ENCODE peak calls at places on chromosomes 7 and 10, in five cellular contexts. One of them, this sample, is unnamed.

GRCh38 chr7:128122577-128123290 is 91.5 kb upstream of the LRRC4 start:
- DNase-seq in mesendoderm: no peak
- DNase-seq in HEK293T: no peak
- DNase-seq in stimulated activated CD4-positive, alpha-beta T cell treated with anti-CD3 and anti-CD28 coated beads, Interleukin-1b, Interleukin-23, amount 100 ng/mL, for 1 hour: no peak
- DNase-seq in GF-D8: peak; percentile 80
- DNase-seq in this sample: no peak

GRCh38 chr10:29725133-29725720 is 90.5 kb upstream of the SVIL start:
- DNase-seq in mesendoderm: peak; percentile 86
- DNase-seq in HEK293T: no peak
- DNase-seq in stimulated activated CD4-positive, alpha-beta T cell treated with anti-CD3 and anti-CD28 coated beads, Interleukin-1b, Interleukin-23, amount 100 ng/mL, for 1 hour: no peak
- DNase-seq in GF-D8: peak; percentile 63
- DNase-seq in this sample: no peak

GRCh38 chr7:147707926-147708325 is 882.6 kb upstream of the C7orf33 start:
- DNase-seq in mesendoderm: no peak
- DNase-seq in HEK293T: no peak
- DNase-seq in stimulated activated CD4-positive, alpha-beta T cell treated with anti-CD3 and anti-CD28 coated beads, Interleukin-1b, Interleukin-23, amount 100 ng/mL, for 1 hour: no peak
- DNase-seq in GF-D8: no peak
- DNase-seq in this sample: no peak

GRCh38 chr10:91206427-91206826 is 14.0 kb upstream of the PCGF5 start:
- DNase-seq in mesendoderm: peak; percentile 45
- DNase-seq in HEK293T: no peak
- DNase-seq in stimulated activated CD4-positive, alpha-beta T cell treated with anti-CD3 and anti-CD28 coated beads, Interleukin-1b, Interleukin-23, amount 100 ng/mL, for 1 hour: no peak
- DNase-seq in GF-D8: no peak
- DNase-seq in this sample: no peak

GRCh38 chr7:142873281-142873784 is 12.2 kb downstream of the TRPV6 start:
- DNase-seq in mesendoderm: peak; percentile 59
- DNase-seq in HEK293T: peak; percentile 73
- DNase-seq in stimulated activated CD4-positive, alpha-beta T cell treated with anti-CD3 and anti-CD28 coated beads, Interleukin-1b, Interleukin-23, amount 100 ng/mL, for 1 hour: no peak
- DNase-seq in GF-D8: no peak
- DNase-seq in this sample: no peak

GRCh38 chr10:128218161-128218560 is 91.9 kb upstream of the MKI67 start:
- DNase-seq in mesendoderm: no peak
- DNase-seq in HEK293T: no peak
- DNase-seq in stimulated activated CD4-positive, alpha-beta T cell treated with anti-CD3 and anti-CD28 coated beads, Interleukin-1b, Interleukin-23, amount 100 ng/mL, for 1 hour: no peak
- DNase-seq in GF-D8: no peak
- DNase-seq in this sample: no peak

GRCh38 chr10:13056461-13057077 is 43.4 kb upstream of the OPTN start:
- DNase-seq in mesendoderm: peak; percentile 32
- DNase-seq in HEK293T: peak; percentile 59
- DNase-seq in stimulated activated CD4-positive, alpha-beta T cell treated with anti-CD3 and anti-CD28 coated beads, Interleukin-1b, Interleukin-23, amount 100 ng/mL, for 1 hour: no peak
- DNase-seq in GF-D8: no peak
- DNase-seq in this sample: no peak

GRCh38 chr7:16492513-16493062 is 27.1 kb upstream of the SOSTDC1 start:
- DNase-seq in mesendoderm: no peak
- DNase-seq in HEK293T: no peak
- DNase-seq in stimulated activated CD4-positive, alpha-beta T cell treated with anti-CD3 and anti-CD28 coated beads, Interleukin-1b, Interleukin-23, amount 100 ng/mL, for 1 hour: no peak
- DNase-seq in GF-D8: no peak
- DNase-seq in this sample: no peak

GRCh38 chr10:110008518-110009339 is 945 bp downstream of the ADD3 start:
- DNase-seq in mesendoderm: peak; percentile 64
- DNase-seq in HEK293T: no peak
- DNase-seq in stimulated activated CD4-positive, alpha-beta T cell treated with anti-CD3 and anti-CD28 coated beads, Interleukin-1b, Interleukin-23, amount 100 ng/mL, for 1 hour: peak; percentile 7
- DNase-seq in GF-D8: no peak
- DNase-seq in this sample: peak; percentile 10

GRCh38 chr7:106126170-106126938 is 14.2 kb upstream of the SYPL1 start:
- DNase-seq in mesendoderm: no peak
- DNase-seq in HEK293T: no peak
- DNase-seq in stimulated activated CD4-positive, alpha-beta T cell treated with anti-CD3 and anti-CD28 coated beads, Interleukin-1b, Interleukin-23, amount 100 ng/mL, for 1 hour: no peak
- DNase-seq in GF-D8: no peak
- DNase-seq in this sample: no peak

GRCh38 chr7:3300651-3301471 is at the start of gene SDK1:
- DNase-seq in mesendoderm: peak; percentile 96
- DNase-seq in HEK293T: peak; percentile 87
- DNase-seq in stimulated activated CD4-positive, alpha-beta T cell treated with anti-CD3 and anti-CD28 coated beads, Interleukin-1b, Interleukin-23, amount 100 ng/mL, for 1 hour: peak; percentile 87
- DNase-seq in GF-D8: peak; percentile 22
- DNase-seq in this sample: peak; percentile 40

GRCh38 chr10:132443998-132444876 is 47.2 kb downstream of the PWWP2B start:
- DNase-seq in mesendoderm: peak; percentile 77
- DNase-seq in HEK293T: no peak
- DNase-seq in stimulated activated CD4-positive, alpha-beta T cell treated with anti-CD3 and anti-CD28 coated beads, Interleukin-1b, Interleukin-23, amount 100 ng/mL, for 1 hour: no peak
- DNase-seq in GF-D8: peak; percentile 71
- DNase-seq in this sample: no peak

GRCh38 chr7:87363342-87363741 is 17.9 kb downstream of the CROT start:
- DNase-seq in mesendoderm: no peak
- DNase-seq in HEK293T: no peak
- DNase-seq in stimulated activated CD4-positive, alpha-beta T cell treated with anti-CD3 and anti-CD28 coated beads, Interleukin-1b, Interleukin-23, amount 100 ng/mL, for 1 hour: no peak
- DNase-seq in GF-D8: no peak
- DNase-seq in this sample: no peak

GRCh38 chr10:118723467-118723866 is 31.3 kb downstream of the CACUL1 start:
- DNase-seq in mesendoderm: no peak
- DNase-seq in HEK293T: no peak
- DNase-seq in stimulated activated CD4-positive, alpha-beta T cell treated with anti-CD3 and anti-CD28 coated beads, Interleukin-1b, Interleukin-23, amount 100 ng/mL, for 1 hour: no peak
- DNase-seq in GF-D8: no peak
- DNase-seq in this sample: no peak

GRCh38 chr7:36018816-36019484 is 134.1 kb upstream of the EEPD1 start:
- DNase-seq in mesendoderm: no peak
- DNase-seq in HEK293T: no peak
- DNase-seq in stimulated activated CD4-positive, alpha-beta T cell treated with anti-CD3 and anti-CD28 coated beads, Interleukin-1b, Interleukin-23, amount 100 ng/mL, for 1 hour: no peak
- DNase-seq in GF-D8: no peak
- DNase-seq in this sample: no peak

GRCh38 chr7:41399171-41399570 is 303.7 kb downstream of the INHBA start:
- DNase-seq in mesendoderm: no peak
- DNase-seq in HEK293T: no peak
- DNase-seq in stimulated activated CD4-positive, alpha-beta T cell treated with anti-CD3 and anti-CD28 coated beads, Interleukin-1b, Interleukin-23, amount 100 ng/mL, for 1 hour: no peak
- DNase-seq in GF-D8: no peak
- DNase-seq in this sample: no peak

GRCh38 chr7:1094870-1095269 is 7.0 kb downstream of the GPER1 start:
- DNase-seq in mesendoderm: no peak
- DNase-seq in HEK293T: no peak
- DNase-seq in stimulated activated CD4-positive, alpha-beta T cell treated with anti-CD3 and anti-CD28 coated beads, Interleukin-1b, Interleukin-23, amount 100 ng/mL, for 1 hour: no peak
- DNase-seq in GF-D8: no peak
- DNase-seq in this sample: no peak

GRCh38 chr10:49504528-49504927 is 34.4 kb downstream of the ERCC6 start:
- DNase-seq in mesendoderm: no peak
- DNase-seq in HEK293T: no peak
- DNase-seq in stimulated activated CD4-positive, alpha-beta T cell treated with anti-CD3 and anti-CD28 coated beads, Interleukin-1b, Interleukin-23, amount 100 ng/mL, for 1 hour: no peak
- DNase-seq in GF-D8: no peak
- DNase-seq in this sample: no peak

GRCh38 chr10:77673086-77673485 is 35.5 kb upstream of the KCNMA1 start:
- DNase-seq in mesendoderm: no peak
- DNase-seq in HEK293T: no peak
- DNase-seq in stimulated activated CD4-positive, alpha-beta T cell treated with anti-CD3 and anti-CD28 coated beads, Interleukin-1b, Interleukin-23, amount 100 ng/mL, for 1 hour: no peak
- DNase-seq in GF-D8: no peak
- DNase-seq in this sample: no peak

GRCh38 chr7:101705327-101705726 is 76.2 kb upstream of the MYL10 start:
- DNase-seq in mesendoderm: no peak
- DNase-seq in HEK293T: no peak
- DNase-seq in stimulated activated CD4-positive, alpha-beta T cell treated with anti-CD3 and anti-CD28 coated beads, Interleukin-1b, Interleukin-23, amount 100 ng/mL, for 1 hour: no peak
- DNase-seq in GF-D8: no peak
- DNase-seq in this sample: no peak

This sample was measured in esophagus squamous epithelium.